ENCODE peak calls at places on chromosomes 7 and 10, in ten cellular contexts. I is NCI-H2107, L is neural progenitor cell, A is H54, U is hypothalamus, P is glutamatergic neuron, S is AG08395, D is iris pigment epithelial cell, K is GM10248, F is heart left ventricle. Y is an unnamed sample.

GRCh38 chr7:55314967-55315366 is 50.2 kb upstream of the LANCL2 start:
- DNase-seq in I (no peak), L (no peak), A (no peak), U (no peak), P (no peak), S (no peak), D (no peak), K (no peak), F (no peak), Y (no peak)

GRCh38 chr7:158076215-158076614 is 511.4 kb downstream of the PTPRN2 start:
- DNase-seq in I (no peak), L (no peak), A (no peak), U (no peak), P (no peak), S (no peak), D (no peak), K (no peak), F (no peak), Y (no peak)

GRCh38 chr10:127016331-127016730 is 111.1 kb downstream of the DOCK1 start:
- DNase-seq in I (no peak), L (no peak), A (no peak), U (no peak), P (no peak), S (no peak), D (no peak), K (no peak), F (no peak), Y (no peak)

GRCh38 chr7:18196638-18197037 is 169.0 kb upstream of the PRPS1L1 start:
- DNase-seq in I (no peak), L (no peak), A (no peak), U (no peak), P (no peak), S (no peak), D (no peak), K (no peak), F (no peak), Y (no peak)

GRCh38 chr7:95264225-95264927 is 60.0 kb downstream of the PON1 start:
- DNase-seq in I (no peak), L (no peak), A (no peak), U (no peak), P (no peak), S (no peak), D (peak; percentile 87), K (no peak), F (no peak), Y (no peak)

GRCh38 chr10:24132741-24133140 is 76.2 kb upstream of the KIAA1217 start:
- DNase-seq in I (no peak), L (no peak), A (no peak), U (no peak), P (no peak), S (peak; percentile 43), D (peak; percentile 7), K (no peak), F (no peak), Y (no peak)

GRCh38 chr7:142130282-142130681 is 18.8 kb downstream of the MGAM2 start:
- DNase-seq in I (no peak), L (no peak), A (no peak), U (no peak), P (no peak), S (no peak), D (no peak), K (no peak), F (no peak), Y (no peak)

GRCh38 chr10:113999520-113999919 is 44.1 kb upstream of the ADRB1 start:
- DNase-seq in I (no peak), L (no peak), A (no peak), U (no peak), P (no peak), S (no peak), D (no peak), K (no peak), F (peak; percentile 39), Y (no peak)

GRCh38 chr7:141071855-141072547 is 1.9 kb upstream of the TMEM178B start:
- DNase-seq in I (no peak), L (peak; percentile 35), A (no peak), U (peak; percentile 8), P (peak; percentile 29), S (no peak), D (no peak), K (no peak), F (no peak), Y (no peak)

GRCh38 chr7:79452495-79453265 is 787 bp downstream of the MAGI2 start:
- DNase-seq in I (no peak), L (peak; percentile 37), A (peak; percentile 15), U (peak; percentile 63), P (peak; percentile 38), S (peak; percentile 12), D (peak; percentile 45), K (peak; percentile 12), F (peak; percentile 41), Y (no peak)

GRCh38 chr10:102988404-102989314 is 70.6 kb downstream of the CNNM2 start:
- DNase-seq in I (no peak), L (no peak), A (no peak), U (no peak), P (no peak), S (no peak), D (peak; percentile 89), K (no peak), F (no peak), Y (no peak)

GRCh38 chr10:48457949-48458661 is 146.8 kb downstream of the ARHGAP22 start:
- DNase-seq in I (no peak), L (no peak), A (no peak), U (no peak), P (no peak), S (no peak), D (no peak), K (no peak), F (no peak), Y (no peak)

GRCh38 chr7:39624935-39625694 is 1.7 kb downstream of the RALA start:
- DNase-seq in I (no peak), L (no peak), A (no peak), U (no peak), P (no peak), S (no peak), D (no peak), K (no peak), F (no peak), Y (no peak)

GRCh38 chr10:29657719-29658274 is 23.0 kb upstream of the SVIL start:
- DNase-seq in I (peak; percentile 14), L (no peak), A (no peak), U (no peak), P (no peak), S (no peak), D (no peak), K (no peak), F (no peak), Y (no peak)

GRCh38 chr7:36034020-36034419 is 119.0 kb upstream of the EEPD1 start:
- DNase-seq in I (no peak), L (no peak), A (peak; percentile 94), U (no peak), P (no peak), S (peak; percentile 87), D (peak; percentile 42), K (no peak), F (no peak), Y (peak; percentile 57)

GRCh38 chr10:97153276-97153850 is 32.4 kb downstream of the SLIT1 start:
- DNase-seq in I (no peak), L (no peak), A (no peak), U (no peak), P (no peak), S (no peak), D (no peak), K (no peak), F (no peak), Y (no peak)

GRCh38 chr10:12186324-12186723 is 9.4 kb downstream of the NUDT5 start:
- DNase-seq in I (no peak), L (no peak), A (no peak), U (no peak), P (no peak), S (no peak), D (no peak), K (no peak), F (no peak), Y (no peak)

GRCh38 chr7:47952224-47952623 is 4.0 kb upstream of the PKD1L1 start:
- DNase-seq in I (no peak), L (no peak), A (no peak), U (no peak), P (no peak), S (no peak), D (no peak), K (no peak), F (no peak), Y (no peak)

GRCh38 chr7:27300401-27300800 is 57.8 kb downstream of the EVX1 start:
- DNase-seq in I (no peak), L (no peak), A (peak; percentile 46), U (no peak), P (no peak), S (no peak), D (no peak), K (no peak), F (no peak), Y (no peak)

GRCh38 chr10:95277201-95277570 is 13.6 kb downstream of the PDLIM1 start:
- DNase-seq in I (no peak), L (no peak), A (no peak), U (no peak), P (no peak), S (no peak), D (no peak), K (no peak), F (no peak), Y (no peak)

GRCh38 chr7:134289423-134289822 is 27.3 kb downstream of the SLC35B4 start:
- DNase-seq in I (no peak), L (no peak), A (no peak), U (no peak), P (no peak), S (peak; percentile 44), D (no peak), K (no peak), F (no peak), Y (no peak)

GRCh38 chr10:34078798-34079470 is 736.2 kb downstream of the PARD3 start:
- DNase-seq in I (no peak), L (no peak), A (no peak), U (no peak), P (no peak), S (peak; percentile 68), D (peak; percentile 19), K (no peak), F (peak; percentile 80), Y (no peak)

GRCh38 chr10:22133640-22134624 is 83.9 kb downstream of the EBLN1 start:
- DNase-seq in I (no peak), L (no peak), A (no peak), U (no peak), P (no peak), S (no peak), D (no peak), K (peak; percentile 26), F (no peak), Y (no peak)

GRCh38 chr7:83359108-83359507 is 196.4 kb upstream of the PCLO start:
- DNase-seq in I (no peak), L (no peak), A (no peak), U (no peak), P (no peak), S (no peak), D (no peak), K (no peak), F (no peak), Y (no peak)

GRCh38 chr7:131945948-131946525 is 389.6 kb upstream of the PODXL start:
- DNase-seq in I (no peak), L (no peak), A (no peak), U (no peak), P (no peak), S (no peak), D (no peak), K (no peak), F (no peak), Y (no peak)

GRCh38 chr10:133373104-133373624 is at the start of gene ECHS1:
- DNase-seq in I (peak; percentile 66), L (peak; percentile 99), A (peak; percentile 97), U (peak; percentile 87), P (peak; percentile 99), S (peak; percentile 99), D (peak; percentile 87), K (peak; percentile 99), F (peak; percentile 98), Y (peak; percentile 93)

GRCh38 chr7:4631664-4632171 is 50.4 kb upstream of the FOXK1 start:
- DNase-seq in I (peak; percentile 41), L (peak; percentile 90), A (peak; percentile 96), U (peak; percentile 77), P (peak; percentile 67), S (peak; percentile 96), D (peak; percentile 95), K (no peak), F (peak; percentile 84), Y (peak; percentile 77)

GRCh38 chr7:108581655-108582491 is 12.2 kb downstream of the DNAJB9 start:
- DNase-seq in I (no peak), L (peak; percentile 35), A (no peak), U (no peak), P (no peak), S (peak; percentile 34), D (peak; percentile 8), K (no peak), F (no peak), Y (no peak)

Y was measured in T1000.